ENCODE peak calls at places on chromosomes 1 and 21, in six cellular contexts. One of them, this sample, is unnamed.

GRCh38 chr21:33865996-33866575 is 49.5 kb downstream of the ATP5PO start:
- DNase-seq in activated naive CD4-positive, alpha-beta T cell: no peak
- DNase-seq in IMR-90: no peak
- DNase-seq in CD8-positive, alpha-beta T cell: no peak
- DNase-seq in brain pericyte: no peak
- DNase-seq in NCI-H1105 treated with DMSO at 0.1 percent for 48 hours: no peak
- DNase-seq in this sample: no peak

GRCh38 chr21:42350899-42351543 is at the start of gene TFF2:
- DNase-seq in activated naive CD4-positive, alpha-beta T cell: no peak
- DNase-seq in IMR-90: no peak
- DNase-seq in CD8-positive, alpha-beta T cell: no peak
- DNase-seq in brain pericyte: no peak
- DNase-seq in NCI-H1105 treated with DMSO at 0.1 percent for 48 hours: no peak
- DNase-seq in this sample: no peak

GRCh38 chr21:42350271-42350885 is 416 bp downstream of the TFF2 start:
- DNase-seq in activated naive CD4-positive, alpha-beta T cell: no peak
- DNase-seq in IMR-90: no peak
- DNase-seq in CD8-positive, alpha-beta T cell: no peak
- DNase-seq in brain pericyte: no peak
- DNase-seq in NCI-H1105 treated with DMSO at 0.1 percent for 48 hours: no peak
- DNase-seq in this sample: no peak

GRCh38 chr1:62784509-62785365 is 805 bp downstream of the ATG4C start:
- DNase-seq in activated naive CD4-positive, alpha-beta T cell: no peak
- DNase-seq in IMR-90: peak
- DNase-seq in CD8-positive, alpha-beta T cell: no peak
- DNase-seq in brain pericyte: no peak
- DNase-seq in NCI-H1105 treated with DMSO at 0.1 percent for 48 hours: peak
- DNase-seq in this sample: no peak

GRCh38 chr1:30990594-30990993 is 74.9 kb downstream of the PUM1 start:
- DNase-seq in activated naive CD4-positive, alpha-beta T cell: no peak
- DNase-seq in IMR-90: peak
- DNase-seq in CD8-positive, alpha-beta T cell: no peak
- DNase-seq in brain pericyte: no peak
- DNase-seq in NCI-H1105 treated with DMSO at 0.1 percent for 48 hours: no peak
- DNase-seq in this sample: no peak

GRCh38 chr1:214717323-214717722 is 114.3 kb downstream of the CENPF start:
- DNase-seq in activated naive CD4-positive, alpha-beta T cell: no peak
- DNase-seq in IMR-90: no peak
- DNase-seq in CD8-positive, alpha-beta T cell: no peak
- DNase-seq in brain pericyte: no peak
- DNase-seq in NCI-H1105 treated with DMSO at 0.1 percent for 48 hours: no peak
- DNase-seq in this sample: no peak

GRCh38 chr1:117512728-117513321 is 93.0 kb upstream of the TENT5C start:
- DNase-seq in activated naive CD4-positive, alpha-beta T cell: no peak
- DNase-seq in IMR-90: peak
- DNase-seq in CD8-positive, alpha-beta T cell: no peak
- DNase-seq in brain pericyte: no peak
- DNase-seq in NCI-H1105 treated with DMSO at 0.1 percent for 48 hours: peak
- DNase-seq in this sample: no peak

GRCh38 chr1:2975466-2976179 is 45.6 kb upstream of the ACTRT2 start:
- DNase-seq in activated naive CD4-positive, alpha-beta T cell: no peak
- DNase-seq in IMR-90: no peak
- DNase-seq in CD8-positive, alpha-beta T cell: no peak
- DNase-seq in brain pericyte: no peak
- DNase-seq in NCI-H1105 treated with DMSO at 0.1 percent for 48 hours: no peak
- DNase-seq in this sample: no peak

GRCh38 chr1:24126023-24126671 is 14.2 kb upstream of the MYOM3 start:
- DNase-seq in activated naive CD4-positive, alpha-beta T cell: no peak
- DNase-seq in IMR-90: peak
- DNase-seq in CD8-positive, alpha-beta T cell: no peak
- DNase-seq in brain pericyte: no peak
- DNase-seq in NCI-H1105 treated with DMSO at 0.1 percent for 48 hours: no peak
- DNase-seq in this sample: no peak